ENCODE peak calls at places on chromosomes 7 and 10, in six cellular contexts. N is endothelial cell; Q is progenitor cell of endocrine pancreas; M is CD8-positive, alpha-beta T cell; O is choroid plexus epithelial cell; I is CD4-positive, alpha-beta T cell. Z is an unnamed sample.
A peak's percentile ranks its signal among the peaks of the same experiment; 100 is the strongest.

GRCh38 chr7:151470656-151471180 is 30.8 kb upstream of the CRYGN start:
- DNase-seq in N (no peak), Q (no peak), M (no peak), O (no peak), I (no peak), Z (no peak)

GRCh38 chr7:137882806-137883205 is 36.0 kb upstream of the DGKI start:
- DNase-seq in N (no peak), Q (no peak), M (no peak), O (no peak), I (no peak), Z (no peak)

GRCh38 chr10:117743517-117743916 is 201.0 kb downstream of the EMX2 start:
- DNase-seq in N (no peak), Q (no peak), M (no peak), O (no peak), I (no peak), Z (no peak)

GRCh38 chr10:116849271-116850057 is at the start of gene ENO4:
- DNase-seq in N (peak; percentile 89), Q (peak; percentile 77), M (no peak), O (peak; percentile 85), I (no peak), Z (peak; percentile 84)

GRCh38 chr7:3673524-3673923 is 372.5 kb downstream of the SDK1 start:
- DNase-seq in N (peak; percentile 75), Q (no peak), M (no peak), O (peak; percentile 33), I (peak; percentile 51), Z (no peak)

GRCh38 chr7:29099896-29100847 is 46.2 kb downstream of the CPVL start:
- DNase-seq in N (no peak), Q (no peak), M (no peak), O (no peak), I (no peak), Z (no peak)

GRCh38 chr7:96084880-96085551 is 236.9 kb downstream of the SLC25A13 start:
- DNase-seq in N (no peak), Q (no peak), M (no peak), O (peak; percentile 59), I (no peak), Z (no peak)

GRCh38 chr7:157460721-157461120 is 123.9 kb downstream of the DNAJB6 start:
- DNase-seq in N (no peak), Q (no peak), M (no peak), O (no peak), I (no peak), Z (no peak)

GRCh38 chr7:154390961-154391360 is 338.8 kb downstream of the DPP6 start:
- DNase-seq in N (no peak), Q (no peak), M (no peak), O (no peak), I (no peak), Z (no peak)

GRCh38 chr7:154388412-154388811 is 336.2 kb downstream of the DPP6 start:
- DNase-seq in N (no peak), Q (no peak), M (no peak), O (no peak), I (no peak), Z (no peak)

GRCh38 chr7:154385214-154385613 is 333.0 kb downstream of the DPP6 start:
- DNase-seq in N (no peak), Q (no peak), M (no peak), O (no peak), I (no peak), Z (no peak)

GRCh38 chr7:154387252-154387651 is 335.1 kb downstream of the DPP6 start:
- DNase-seq in N (no peak), Q (no peak), M (no peak), O (no peak), I (no peak), Z (no peak)

DNA sequence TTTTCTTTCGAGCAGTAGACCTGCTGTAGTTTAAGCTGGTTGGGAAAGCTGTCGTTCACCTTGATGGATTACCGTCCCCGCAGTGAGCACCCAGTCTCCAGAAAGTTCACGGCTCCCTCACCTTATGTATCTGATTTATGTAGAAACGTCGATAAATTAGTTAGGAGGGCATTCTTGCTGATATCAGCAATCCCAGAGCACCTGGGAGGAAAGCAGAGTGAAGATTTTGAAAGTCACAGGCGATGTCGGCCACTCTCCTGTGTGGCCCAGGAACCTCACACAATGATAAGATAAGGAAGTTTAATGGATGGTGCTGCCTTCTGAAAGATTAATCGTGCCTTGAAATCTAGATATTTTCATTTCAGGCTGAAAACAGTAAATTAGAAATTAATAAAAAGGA is 336.8 kb downstream of the DPP6 start:
- DNase-seq in N (no peak), Q (no peak), M (no peak), O (no peak), I (no peak), Z (no peak)
- TF ChIP-seq CTCF in N (no peak), Q (no peak), M (no peak), O (no peak), I (no peak), Z (no peak)

DNA sequence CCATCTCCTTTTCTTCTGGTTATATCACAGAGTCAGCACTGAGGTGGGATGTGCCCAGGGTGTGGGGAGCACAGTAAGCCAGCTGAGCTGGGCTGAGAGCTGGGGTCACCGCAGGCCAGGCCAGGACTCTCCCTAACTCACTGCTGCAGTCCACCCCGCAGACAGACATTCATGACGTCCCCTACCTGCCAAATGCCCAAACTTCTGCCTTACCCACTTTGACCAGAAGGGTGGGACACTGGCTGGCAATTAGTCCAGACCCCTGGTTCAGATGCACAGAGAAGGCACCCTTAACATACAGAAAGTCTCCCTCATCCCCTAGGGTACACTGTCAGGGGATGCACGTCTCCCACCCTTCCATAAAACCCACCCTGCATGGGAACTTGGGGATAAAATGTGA is 2.1 kb downstream of the DRGX start:
- DNase-seq in N (no peak), Q (no peak), M (no peak), O (no peak), I (no peak), Z (no peak)
- TF ChIP-seq CTCF in N (peak; percentile 41), Q (peak; percentile 19), M (no peak), O (no peak), I (no peak), Z (peak; percentile 47)

DNA sequence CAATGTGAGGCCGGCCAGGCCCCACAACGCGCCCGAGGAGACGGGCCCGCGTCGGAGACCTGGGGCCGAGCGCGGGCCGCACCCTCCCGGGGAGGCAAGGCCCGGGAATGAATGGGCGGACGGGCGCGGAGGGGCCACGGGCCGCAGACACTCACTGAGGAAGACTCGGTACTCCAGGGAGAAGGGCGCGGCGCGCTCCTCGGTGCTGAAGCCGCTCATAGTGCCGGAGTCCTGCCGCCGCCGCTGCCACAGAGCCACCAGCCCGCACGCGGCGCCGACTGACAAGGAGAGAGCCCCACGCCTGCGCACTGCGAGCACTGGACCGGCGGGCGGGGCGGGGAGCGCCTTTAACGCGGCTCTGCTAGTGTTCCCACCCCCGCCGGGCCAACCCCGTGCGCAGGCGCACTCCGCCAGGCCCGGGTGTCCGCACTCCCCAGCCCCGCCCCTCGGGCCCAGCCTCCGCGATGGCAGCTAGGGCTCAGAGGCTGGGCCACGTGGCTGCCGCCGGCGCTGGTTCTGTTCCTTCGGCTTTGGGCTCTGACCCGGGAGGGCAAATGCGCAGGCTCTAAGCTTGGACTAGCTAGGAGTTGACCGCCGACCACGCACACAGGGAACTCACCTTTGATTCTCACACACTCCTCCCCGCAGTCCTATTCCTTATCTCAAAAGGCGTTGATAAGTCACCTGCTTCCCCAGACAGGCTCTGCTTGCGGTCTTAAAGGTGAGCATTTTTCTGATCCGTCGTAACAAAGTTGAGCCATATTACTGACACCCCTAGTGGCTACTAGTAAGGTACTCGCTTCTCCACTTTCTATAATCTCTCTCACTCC is at the start of gene PPA1:
- DNase-seq in N (peak; percentile 99), Q (peak; percentile 99), M (peak; percentile 98), O (peak; percentile 96), I (peak; percentile 99), Z (peak; percentile 99)
- TF ChIP-seq CTCF in N (no peak), Q (peak; percentile 53), M (no peak), O (peak; percentile 37), I (peak; percentile 14), Z (no peak)

GRCh38 chr7:90520484-90520883 is 51.0 kb downstream of the PTTG1IP2 start:
- DNase-seq in N (no peak), Q (no peak), M (no peak), O (peak; percentile 29), I (no peak), Z (no peak)
- TF ChIP-seq CTCF in N (peak; percentile 37), Q (peak; percentile 51), M (no peak), O (peak; percentile 58), I (no peak), Z (peak; percentile 56)

GRCh38 chr7:129607471-129608120 is 3.9 kb upstream of the NRF1 start:
- DNase-seq in N (peak; percentile 25), Q (no peak), M (no peak), O (peak; percentile 62), I (peak; percentile 24), Z (no peak)
- TF ChIP-seq CTCF in N (peak; percentile 45), Q (peak; percentile 56), M (peak; percentile 41), O (peak; percentile 83), I (peak; percentile 16), Z (no peak)

DNA sequence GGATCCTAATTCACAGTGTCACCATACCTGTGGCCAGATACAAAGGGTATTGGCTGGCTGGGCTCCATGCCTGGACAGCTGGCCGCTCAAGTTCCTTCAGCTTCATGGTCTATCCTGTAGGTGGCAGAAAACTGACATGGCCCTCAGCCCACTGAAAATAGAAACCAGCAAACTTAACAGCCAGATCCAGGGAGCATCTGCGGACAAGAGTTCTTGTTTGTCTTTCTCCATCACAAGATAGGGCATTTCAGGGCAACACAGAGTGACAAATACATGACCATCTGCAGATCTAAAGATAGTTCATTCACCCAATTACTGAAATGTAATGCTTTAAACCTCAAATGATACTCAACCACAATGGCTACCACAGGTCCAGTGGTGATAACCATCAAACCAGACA is 2.8 kb downstream of the SEC31B start:
- DNase-seq in N (no peak), Q (no peak), M (no peak), O (peak; percentile 51), I (no peak), Z (no peak)
- TF ChIP-seq CTCF in N (no peak), Q (peak; percentile 33), M (no peak), O (peak; percentile 49), I (no peak), Z (no peak)

GRCh38 chr10:80596391-80597257 is 58.9 kb downstream of the SH2D4B start:
- DNase-seq in N (peak; percentile 33), Q (no peak), M (no peak), O (peak; percentile 77), I (peak; percentile 15), Z (no peak)
- TF ChIP-seq CTCF in N (peak; percentile 88), Q (peak; percentile 66), M (peak; percentile 82), O (peak; percentile 95), I (peak; percentile 80), Z (peak; percentile 60)

DNA sequence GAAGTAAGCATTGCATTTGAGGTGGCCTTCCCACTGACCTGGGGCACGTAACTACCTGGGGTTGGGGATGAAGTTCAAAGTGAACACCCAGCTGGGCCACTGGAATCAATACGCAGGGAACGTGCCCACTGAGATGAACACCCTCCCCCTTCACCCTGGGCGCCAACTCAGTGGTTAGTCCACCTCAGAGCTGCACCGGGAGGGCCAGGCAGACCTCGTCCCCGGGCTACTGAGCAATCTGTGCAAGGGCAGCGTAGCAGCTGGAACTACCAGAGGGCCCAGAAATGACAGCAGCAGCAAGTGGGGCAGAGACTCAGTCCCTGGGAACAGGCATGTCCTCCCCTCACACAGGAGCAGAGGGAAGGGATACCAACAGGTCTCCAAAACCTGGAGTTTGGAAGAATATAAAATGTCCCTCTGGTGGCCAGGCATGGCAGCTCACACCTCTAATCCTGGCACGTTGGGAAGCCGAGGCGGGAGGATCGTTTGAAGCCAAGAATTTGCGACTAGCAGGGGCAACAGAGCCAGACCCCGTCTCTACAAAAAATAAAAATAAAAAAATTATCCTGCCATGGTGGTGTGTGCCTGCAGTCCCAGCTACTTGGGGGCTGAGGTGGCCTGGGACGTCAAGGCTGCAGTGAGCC is 143.9 kb downstream of the SH3PXD2A start:
- DNase-seq in N (no peak), Q (no peak), M (no peak), O (no peak), I (no peak), Z (no peak)
- TF ChIP-seq CTCF in N (peak; percentile 39), Q (peak; percentile 27), M (no peak), O (peak; percentile 46), I (no peak), Z (peak; percentile 65)

GRCh38 chr10:58258977-58259692 is 8.6 kb downstream of the IPMK start:
- DNase-seq in N (no peak), Q (no peak), M (no peak), O (peak; percentile 33), I (no peak), Z (no peak)
- TF ChIP-seq CTCF in N (no peak), Q (no peak), M (no peak), O (peak; percentile 44), I (no peak), Z (no peak)